ENCODE peak calls at places on chromosomes 2 and 18, in eight cellular contexts. J, T, O, V, Z, D, B and L are unnamed samples.

GRCh38 chr2:228763600-228763999 is 507.5 kb downstream of the PID1 start:
- DNase-seq in J (no peak), T (no peak), O (no peak), V (no peak), Z (no peak), D (no peak), B (no peak), L (no peak)

GRCh38 chr18:6624271-6624670 is 105.2 kb upstream of the ARHGAP28 start:
- DNase-seq in J (no peak), T (no peak), O (no peak), V (peak; percentile 38), Z (no peak), D (no peak), B (no peak), L (no peak)

GRCh38 chr18:44552706-44553105 is 128.0 kb upstream of the SETBP1 start:
- DNase-seq in J (no peak), T (no peak), O (no peak), V (no peak), Z (no peak), D (no peak), B (no peak), L (no peak)

GRCh38 chr2:73252238-73253027 is 18.3 kb downstream of the CCT7 start:
- DNase-seq in J (no peak), T (no peak), O (no peak), V (no peak), Z (no peak), D (no peak), B (no peak), L (peak; percentile 75)

GRCh38 chr2:17584689-17585088 is 44.2 kb downstream of the VSNL1 start:
- DNase-seq in J (no peak), T (no peak), O (no peak), V (no peak), Z (no peak), D (no peak), B (no peak), L (no peak)

GRCh38 chr2:199207011-199207410 is 250.7 kb downstream of the SATB2 start:
- DNase-seq in J (no peak), T (no peak), O (no peak), V (no peak), Z (no peak), D (no peak), B (no peak), L (no peak)

GRCh38 chr18:51250006-51250405 is 52.5 kb upstream of the MEX3C start:
- DNase-seq in J (no peak), T (no peak), O (no peak), V (no peak), Z (no peak), D (no peak), B (no peak), L (no peak)

GRCh38 chr2:56292966-56293365 is 109.2 kb downstream of the CCDC85A start:
- DNase-seq in J (no peak), T (no peak), O (no peak), V (no peak), Z (no peak), D (no peak), B (no peak), L (no peak)

GRCh38 chr2:172000696-172001361 is 1.1 kb downstream of the METAP1D start:
- DNase-seq in J (no peak), T (no peak), O (no peak), V (no peak), Z (no peak), D (no peak), B (no peak), L (no peak)

GRCh38 chr2:83933743-83934142 is 525.3 kb downstream of the SUCLG1 start:
- DNase-seq in J (no peak), T (no peak), O (no peak), V (no peak), Z (no peak), D (no peak), B (no peak), L (no peak)

GRCh38 chr2:8408560-8409460 is 273.0 kb upstream of the ID2 start:
- DNase-seq in J (no peak), T (no peak), O (no peak), V (no peak), Z (no peak), D (no peak), B (no peak), L (no peak)

GRCh38 chr18:32095571-32096229 is 4.0 kb downstream of the RNF138 start:
- DNase-seq in J (no peak), T (no peak), O (no peak), V (no peak), Z (no peak), D (no peak), B (no peak), L (no peak)

GRCh38 chr2:145931836-145932352 is 1412.0 kb upstream of the ZEB2 start:
- DNase-seq in J (no peak), T (no peak), O (no peak), V (no peak), Z (no peak), D (no peak), B (no peak), L (no peak)

GRCh38 chr18:61882296-61883004 is 10.4 kb downstream of the RNF152 start:
- DNase-seq in J (no peak), T (no peak), O (no peak), V (no peak), Z (no peak), D (no peak), B (no peak), L (no peak)

GRCh38 chr2:179340678-179341077 is 76.0 kb upstream of the SESTD1 start:
- DNase-seq in J (no peak), T (no peak), O (no peak), V (no peak), Z (no peak), D (peak; percentile 12), B (no peak), L (no peak)

GRCh38 chr2:105437708-105438103 is 38.9 kb upstream of the FHL2 start:
- DNase-seq in J (no peak), T (no peak), O (no peak), V (peak; percentile 38), Z (no peak), D (no peak), B (no peak), L (no peak)

GRCh38 chr2:949894-950626 is 589 bp upstream of the SNTG2 start:
- DNase-seq in J (no peak), T (no peak), O (no peak), V (no peak), Z (no peak), D (no peak), B (peak; percentile 11), L (no peak)

GRCh38 chr2:56474412-56475158 is 290.8 kb downstream of the CCDC85A start:
- DNase-seq in J (no peak), T (no peak), O (no peak), V (peak; percentile 42), Z (no peak), D (peak; percentile 20), B (peak; percentile 95), L (no peak)

GRCh38 chr2:118834901-118835738 is 12.3 kb downstream of the EN1 start:
- DNase-seq in J (no peak), T (peak; percentile 28), O (no peak), V (no peak), Z (no peak), D (no peak), B (no peak), L (no peak)

GRCh38 chr2:153074207-153074606 is 355.8 kb downstream of the ARL6IP6 start:
- DNase-seq in J (no peak), T (no peak), O (no peak), V (no peak), Z (no peak), D (no peak), B (no peak), L (no peak)